ENCODE peak calls at places on chromosomes 2 and 18, in five cellular contexts. U, C, Y, H and J are unnamed samples.

GRCh38 chr2:8438996-8439395 is 242.9 kb upstream of the ID2 start:
- DNase-seq in U (peak; percentile 31), C (no peak), Y (no peak), H (no peak), J (no peak)

GRCh38 chr2:139122711-139123158 is 342.5 kb upstream of the NXPH2 start:
- DNase-seq in U (no peak), C (no peak), Y (no peak), H (no peak), J (peak; percentile 66)

GRCh38 chr2:150309681-150310080 is 177.8 kb downstream of the RND3 start:
- DNase-seq in U (no peak), C (no peak), Y (no peak), H (no peak), J (no peak)

GRCh38 chr2:187008111-187008510 is 159.1 kb upstream of the ZSWIM2 start:
- DNase-seq in U (no peak), C (no peak), Y (no peak), H (no peak), J (no peak)

GRCh38 chr2:164843346-164843841 is 1.8 kb upstream of the COBLL1 start:
- DNase-seq in U (no peak), C (no peak), Y (no peak), H (no peak), J (peak; percentile 27)

GRCh38 chr2:200862532-200863000 is 1.9 kb downstream of the CLK1 start:
- DNase-seq in U (no peak), C (peak; percentile 55), Y (peak; percentile 42), H (no peak), J (peak; percentile 54)

GRCh38 chr2:64062840-64063239 is 43.6 kb upstream of the VPS54 start:
- DNase-seq in U (no peak), C (no peak), Y (no peak), H (no peak), J (no peak)

GRCh38 chr18:46239549-46239948 is 135.4 kb downstream of the HAUS1 start:
- DNase-seq in U (no peak), C (no peak), Y (no peak), H (no peak), J (peak; percentile 5)

GRCh38 chr2:135991861-135992260 is 6.4 kb upstream of the DARS1 start:
- DNase-seq in U (no peak), C (no peak), Y (no peak), H (no peak), J (no peak)

GRCh38 chr2:194166818-194167217 is 1490.2 kb upstream of the SLC39A10 start:
- DNase-seq in U (no peak), C (no peak), Y (no peak), H (peak; percentile 21), J (peak; percentile 51)

GRCh38 chr2:182917924-182918323 is 51.5 kb upstream of the FRZB start:
- DNase-seq in U (no peak), C (no peak), Y (no peak), H (no peak), J (no peak)

GRCh38 chr2:73253901-73254300 is 19.8 kb downstream of the CCT7 start:
- DNase-seq in U (no peak), C (no peak), Y (no peak), H (no peak), J (no peak)

GRCh38 chr2:54771166-54771565 is 47.7 kb downstream of the EML6 start:
- DNase-seq in U (no peak), C (no peak), Y (no peak), H (no peak), J (no peak)

GRCh38 chr2:182081602-182082260 is 96.1 kb downstream of the PPP1R1C start:
- DNase-seq in U (no peak), C (no peak), Y (no peak), H (no peak), J (no peak)

GRCh38 chr2:24491626-24492282 is 700 bp downstream of the NCOA1 start:
- DNase-seq in U (peak; percentile 61), C (peak; percentile 57), Y (peak; percentile 48), H (peak; percentile 66), J (peak; percentile 46)

GRCh38 chr2:109451671-109452070 is 162.1 kb downstream of the SEPTIN10 start:
- DNase-seq in U (no peak), C (no peak), Y (no peak), H (no peak), J (no peak)

GRCh38 chr2:120669971-120670370 is 65.7 kb upstream of the GLI2 start:
- DNase-seq in U (no peak), C (no peak), Y (no peak), H (no peak), J (no peak)

GRCh38 chr2:221914334-221914733 is 342.2 kb upstream of the EPHA4 start:
- DNase-seq in U (no peak), C (no peak), Y (no peak), H (no peak), J (no peak)

GRCh38 chr2:98532761-98533160 is 75.6 kb downstream of the COA5 start:
- DNase-seq in U (no peak), C (no peak), Y (no peak), H (no peak), J (no peak)

GRCh38 chr18:7524786-7525185 is 42.3 kb upstream of the PTPRM start:
- DNase-seq in U (no peak), C (no peak), Y (no peak), H (no peak), J (no peak)

GRCh38 chr18:75322206-75322605 is 105.3 kb downstream of the SMIM21 start:
- DNase-seq in U (no peak), C (no peak), Y (no peak), H (no peak), J (no peak)

GRCh38 chr18:47749195-47749973 is 181.1 kb downstream of the SMAD2 start:
- DNase-seq in U (peak; percentile 74), C (peak; percentile 80), Y (peak; percentile 79), H (peak; percentile 91), J (peak; percentile 58)

GRCh38 chr18:2111456-2111855 is 459.8 kb downstream of the METTL4 start:
- DNase-seq in U (no peak), C (no peak), Y (no peak), H (no peak), J (no peak)

GRCh38 chr2:182594286-182594685 is 121.8 kb upstream of the DNAJC10 start:
- DNase-seq in U (no peak), C (no peak), Y (no peak), H (no peak), J (no peak)

GRCh38 chr18:72375628-72376027 is 168.5 kb downstream of the CBLN2 start:
- DNase-seq in U (no peak), C (no peak), Y (no peak), H (no peak), J (peak; percentile 8)

GRCh38 chr18:57241869-57242268 is 95.0 kb downstream of the BOD1L2 start:
- DNase-seq in U (no peak), C (no peak), Y (no peak), H (no peak), J (no peak)